ENCODE peak calls at places on chromosomes 2 and 18, in nine cellular contexts. One of them, this sample, is unnamed.
A peak's percentile ranks its signal among the peaks of the same experiment; 100 is the strongest.

GRCh38 chr18:58302811-58303210 is 258.8 kb downstream of the NEDD4L start:
- DNase-seq in PC-3: no peak
- DNase-seq in AG04450: no peak
- DNase-seq in endothelial cell: no peak
- DNase-seq in GM12891: no peak
- DNase-seq in RWPE1: no peak
- DNase-seq in RPMI7951: no peak
- DNase-seq in activated T-cell treated with anti-CD3 and anti-CD28 coated beads, Interleukin-2, amount 50 U/mL, for 72 hours: no peak
- DNase-seq in transverse colon: no peak
- DNase-seq in this sample: no peak

GRCh38 chr2:19046986-19047780 is 311.2 kb downstream of the OSR1 start:
- DNase-seq in PC-3: no peak
- DNase-seq in AG04450: no peak
- DNase-seq in RWPE1: no peak
- DNase-seq in RPMI7951: no peak
- DNase-seq in transverse colon: no peak
- DNase-seq in activated T-cell treated with anti-CD3 and anti-CD28 coated beads, Interleukin-2, amount 50 U/mL, for 72 hours: no peak
- DNase-seq in endothelial cell: no peak
- DNase-seq in GM12891: no peak
- DNase-seq in this sample: no peak

GRCh38 chr2:54423213-54423612 is 32.9 kb upstream of the SPTBN1 start:
- DNase-seq in RWPE1: no peak
- DNase-seq in RPMI7951: no peak
- DNase-seq in activated T-cell treated with anti-CD3 and anti-CD28 coated beads, Interleukin-2, amount 50 U/mL, for 72 hours: no peak
- DNase-seq in AG04450: no peak
- DNase-seq in GM12891: no peak
- DNase-seq in PC-3: no peak
- DNase-seq in endothelial cell: no peak
- DNase-seq in transverse colon: no peak
- DNase-seq in this sample: no peak

GRCh38 chr18:6482198-6482977 is 67.7 kb upstream of the L3MBTL4 start:
- DNase-seq in RPMI7951: no peak
- DNase-seq in GM12891: peak; percentile 31
- DNase-seq in RWPE1: peak; percentile 2
- DNase-seq in PC-3: peak; percentile 45
- DNase-seq in AG04450: peak; percentile 3
- DNase-seq in endothelial cell: peak; percentile 74
- DNase-seq in transverse colon: peak; percentile 41
- DNase-seq in activated T-cell treated with anti-CD3 and anti-CD28 coated beads, Interleukin-2, amount 50 U/mL, for 72 hours: peak; percentile 1
- DNase-seq in this sample: peak; percentile 60

GRCh38 chr2:79453918-79454317 is 58.9 kb upstream of the CTNNA2 start:
- DNase-seq in RWPE1: no peak
- DNase-seq in transverse colon: no peak
- DNase-seq in endothelial cell: peak; percentile 9
- DNase-seq in GM12891: no peak
- DNase-seq in activated T-cell treated with anti-CD3 and anti-CD28 coated beads, Interleukin-2, amount 50 U/mL, for 72 hours: no peak
- DNase-seq in AG04450: no peak
- DNase-seq in PC-3: no peak
- DNase-seq in RPMI7951: no peak
- DNase-seq in this sample: no peak

GRCh38 chr18:3652380-3653262 is 202.6 kb downstream of the TGIF1 start:
- DNase-seq in PC-3: peak; percentile 99
- DNase-seq in AG04450: peak; percentile 92
- DNase-seq in RPMI7951: peak; percentile 99
- DNase-seq in endothelial cell: no peak
- DNase-seq in transverse colon: peak; percentile 70
- DNase-seq in RWPE1: peak; percentile 97
- DNase-seq in GM12891: no peak
- DNase-seq in activated T-cell treated with anti-CD3 and anti-CD28 coated beads, Interleukin-2, amount 50 U/mL, for 72 hours: peak; percentile 69
- DNase-seq in this sample: peak; percentile 80

GRCh38 chr2:231306791-231307440 is 88.6 kb upstream of the B3GNT7 start:
- DNase-seq in AG04450: no peak
- DNase-seq in RWPE1: peak; percentile 44
- DNase-seq in PC-3: peak; percentile 55
- DNase-seq in activated T-cell treated with anti-CD3 and anti-CD28 coated beads, Interleukin-2, amount 50 U/mL, for 72 hours: no peak
- DNase-seq in GM12891: no peak
- DNase-seq in transverse colon: peak; percentile 39
- DNase-seq in RPMI7951: no peak
- DNase-seq in endothelial cell: no peak
- DNase-seq in this sample: no peak

GRCh38 chr2:126831234-126832005 is 67.3 kb upstream of the TEX51 start:
- DNase-seq in activated T-cell treated with anti-CD3 and anti-CD28 coated beads, Interleukin-2, amount 50 U/mL, for 72 hours: no peak
- DNase-seq in endothelial cell: no peak
- DNase-seq in RWPE1: no peak
- DNase-seq in GM12891: no peak
- DNase-seq in AG04450: no peak
- DNase-seq in PC-3: peak; percentile 7
- DNase-seq in transverse colon: no peak
- DNase-seq in RPMI7951: peak; percentile 77
- DNase-seq in this sample: no peak

GRCh38 chr2:23238011-23238657 is 146.8 kb upstream of the KLHL29 start:
- DNase-seq in PC-3: no peak
- DNase-seq in activated T-cell treated with anti-CD3 and anti-CD28 coated beads, Interleukin-2, amount 50 U/mL, for 72 hours: no peak
- DNase-seq in RPMI7951: no peak
- DNase-seq in RWPE1: no peak
- DNase-seq in AG04450: no peak
- DNase-seq in endothelial cell: no peak
- DNase-seq in GM12891: no peak
- DNase-seq in transverse colon: no peak
- DNase-seq in this sample: no peak

GRCh38 chr18:820591-821170 is 8.6 kb upstream of the YES1 start:
- DNase-seq in RPMI7951: no peak
- DNase-seq in AG04450: no peak
- DNase-seq in transverse colon: no peak
- DNase-seq in activated T-cell treated with anti-CD3 and anti-CD28 coated beads, Interleukin-2, amount 50 U/mL, for 72 hours: no peak
- DNase-seq in GM12891: no peak
- DNase-seq in RWPE1: no peak
- DNase-seq in PC-3: no peak
- DNase-seq in endothelial cell: no peak
- DNase-seq in this sample: no peak

GRCh38 chr2:30511122-30512083 is 64.4 kb downstream of the LCLAT1 start:
- DNase-seq in endothelial cell: no peak
- DNase-seq in AG04450: no peak
- DNase-seq in transverse colon: peak; percentile 35
- DNase-seq in activated T-cell treated with anti-CD3 and anti-CD28 coated beads, Interleukin-2, amount 50 U/mL, for 72 hours: no peak
- DNase-seq in PC-3: peak; percentile 51
- DNase-seq in GM12891: no peak
- DNase-seq in RPMI7951: peak; percentile 62
- DNase-seq in RWPE1: peak; percentile 26
- DNase-seq in this sample: no peak

GRCh38 chr2:119545076-119545475 is 827 bp downstream of the CFAP221 start:
- DNase-seq in GM12891: no peak
- DNase-seq in RPMI7951: no peak
- DNase-seq in endothelial cell: no peak
- DNase-seq in transverse colon: no peak
- DNase-seq in AG04450: no peak
- DNase-seq in RWPE1: no peak
- DNase-seq in activated T-cell treated with anti-CD3 and anti-CD28 coated beads, Interleukin-2, amount 50 U/mL, for 72 hours: no peak
- DNase-seq in PC-3: no peak
- DNase-seq in this sample: no peak

GRCh38 chr18:36132756-36133155 is 3.1 kb downstream of the ELP2 start:
- DNase-seq in endothelial cell: no peak
- DNase-seq in GM12891: no peak
- DNase-seq in activated T-cell treated with anti-CD3 and anti-CD28 coated beads, Interleukin-2, amount 50 U/mL, for 72 hours: no peak
- DNase-seq in RPMI7951: no peak
- DNase-seq in AG04450: no peak
- DNase-seq in PC-3: no peak
- DNase-seq in RWPE1: no peak
- DNase-seq in transverse colon: no peak
- DNase-seq in this sample: no peak

GRCh38 chr18:23307567-23308295 is 145.4 kb upstream of the RIOK3 start:
- DNase-seq in endothelial cell: no peak
- DNase-seq in RWPE1: no peak
- DNase-seq in transverse colon: no peak
- DNase-seq in PC-3: peak; percentile 32
- DNase-seq in AG04450: no peak
- DNase-seq in GM12891: peak; percentile 35
- DNase-seq in RPMI7951: peak; percentile 94
- DNase-seq in activated T-cell treated with anti-CD3 and anti-CD28 coated beads, Interleukin-2, amount 50 U/mL, for 72 hours: peak; percentile 21
- DNase-seq in this sample: no peak

GRCh38 chr2:218382785-218383184 is 712 bp downstream of the SLC11A1 start:
- DNase-seq in PC-3: no peak
- DNase-seq in RWPE1: no peak
- DNase-seq in activated T-cell treated with anti-CD3 and anti-CD28 coated beads, Interleukin-2, amount 50 U/mL, for 72 hours: no peak
- DNase-seq in endothelial cell: no peak
- DNase-seq in RPMI7951: no peak
- DNase-seq in AG04450: no peak
- DNase-seq in transverse colon: no peak
- DNase-seq in GM12891: no peak
- DNase-seq in this sample: no peak